ENCODE peak calls at places on chromosomes 6 and 20, in four cellular contexts. One of them, this sample, is unnamed.

GRCh38 chr6:40809627-40810026 is 222.5 kb upstream of the LRFN2 start:
- DNase-seq in AG10803: peak
- DNase-seq in stromal cell of bone marrow: no peak
- DNase-seq in psoas muscle: no peak
- DNase-seq in this sample: no peak

GRCh38 chr20:56702931-56703840 is 74.1 kb downstream of the TFAP2C start:
- DNase-seq in AG10803: no peak
- DNase-seq in stromal cell of bone marrow: no peak
- DNase-seq in psoas muscle: no peak
- DNase-seq in this sample: no peak

GRCh38 chr6:60695232-60695631 is 1590.8 kb downstream of the KHDRBS2 start:
- DNase-seq in AG10803: no peak
- DNase-seq in stromal cell of bone marrow: no peak
- DNase-seq in psoas muscle: no peak
- DNase-seq in this sample: no peak

GRCh38 chr6:144443157-144443556 is 158.0 kb downstream of the UTRN start:
- DNase-seq in AG10803: no peak
- DNase-seq in stromal cell of bone marrow: no peak
- DNase-seq in psoas muscle: no peak
- DNase-seq in this sample: no peak

GRCh38 chr6:170174124-170174770 is 116.6 kb downstream of the DLL1 start:
- DNase-seq in AG10803: no peak
- DNase-seq in stromal cell of bone marrow: no peak
- DNase-seq in psoas muscle: no peak
- DNase-seq in this sample: peak

GRCh38 chr6:34237316-34237721 is 646 bp downstream of the HMGA1 start:
- DNase-seq in AG10803: no peak
- DNase-seq in stromal cell of bone marrow: no peak
- DNase-seq in psoas muscle: no peak
- DNase-seq in this sample: peak

GRCh38 chr20:17676942-17677341 is 5.1 kb downstream of the RRBP1 start:
- DNase-seq in AG10803: peak
- DNase-seq in stromal cell of bone marrow: no peak
- DNase-seq in psoas muscle: no peak
- DNase-seq in this sample: no peak

GRCh38 chr6:42694586-42694985 is 27.8 kb downstream of the PRPH2 start:
- DNase-seq in AG10803: peak
- DNase-seq in stromal cell of bone marrow: peak
- DNase-seq in psoas muscle: no peak
- DNase-seq in this sample: no peak

GRCh38 chr6:18997375-18997826 is 610.3 kb downstream of the RNF144B start:
- DNase-seq in AG10803: peak
- DNase-seq in stromal cell of bone marrow: peak
- DNase-seq in psoas muscle: no peak
- DNase-seq in this sample: no peak

GRCh38 chr20:9223296-9223695 is 154.4 kb downstream of the PLCB4 start:
- DNase-seq in AG10803: no peak
- DNase-seq in stromal cell of bone marrow: no peak
- DNase-seq in psoas muscle: no peak
- DNase-seq in this sample: no peak

GRCh38 chr20:2814587-2815051 is at the start of gene C20orf141:
- DNase-seq in AG10803: peak
- DNase-seq in stromal cell of bone marrow: peak
- DNase-seq in psoas muscle: peak
- DNase-seq in this sample: no peak

GRCh38 chr20:34992751-34993417 is 37.2 kb downstream of the MYH7B start:
- DNase-seq in AG10803: no peak
- DNase-seq in stromal cell of bone marrow: no peak
- DNase-seq in psoas muscle: no peak
- DNase-seq in this sample: no peak

GRCh38 chr20:61300293-61300692 is 48.2 kb downstream of the CDH4 start:
- DNase-seq in AG10803: no peak
- DNase-seq in stromal cell of bone marrow: no peak
- DNase-seq in psoas muscle: no peak
- DNase-seq in this sample: no peak

GRCh38 chr6:157462956-157463742 is 82.2 kb downstream of the ZDHHC14 start:
- DNase-seq in AG10803: no peak
- DNase-seq in stromal cell of bone marrow: no peak
- DNase-seq in psoas muscle: no peak
- DNase-seq in this sample: no peak

GRCh38 chr6:156778615-156779205 is 1.5 kb downstream of the ARID1B start:
- DNase-seq in AG10803: peak
- DNase-seq in stromal cell of bone marrow: no peak
- DNase-seq in psoas muscle: peak
- DNase-seq in this sample: peak

GRCh38 chr6:2876210-2877056 is 26.7 kb downstream of the SERPINB9 start:
- DNase-seq in AG10803: peak
- DNase-seq in stromal cell of bone marrow: peak
- DNase-seq in psoas muscle: peak
- DNase-seq in this sample: peak

GRCh38 chr6:28383235-28384142 is 16.1 kb downstream of the ZSCAN12 start:
- DNase-seq in AG10803: peak
- DNase-seq in stromal cell of bone marrow: peak
- DNase-seq in psoas muscle: peak
- DNase-seq in this sample: peak

GRCh38 chr6:90184334-90185298 is 112.0 kb downstream of the BACH2 start:
- DNase-seq in AG10803: no peak
- DNase-seq in stromal cell of bone marrow: no peak
- DNase-seq in psoas muscle: no peak
- DNase-seq in this sample: no peak

GRCh38 chr6:40326689-40327404 is 260.3 kb downstream of the LRFN2 start:
- DNase-seq in AG10803: no peak
- DNase-seq in stromal cell of bone marrow: no peak
- DNase-seq in psoas muscle: no peak
- DNase-seq in this sample: no peak